ENCODE peak calls at places on chromosomes 5 and 9, in six cellular contexts. One of them, this sample, is unnamed.

GRCh38 chr5:147998704-147999103 is 65.1 kb upstream of the SPINK5 start:
- DNase-seq in NCI-H1694 treated with DMSO at 0.1 percent for 48 hours: no peak
- DNase-seq in Calu3: no peak
- DNase-seq in Right ventricle myocardium superior: no peak
- DNase-seq in cardiac fibroblast: no peak
- DNase-seq in lower leg skin: no peak
- DNase-seq in this sample: no peak

GRCh38 chr5:57828221-57828620 is 345.6 kb upstream of the ACTBL2 start:
- DNase-seq in Calu3: no peak
- DNase-seq in cardiac fibroblast: peak
- DNase-seq in lower leg skin: no peak
- DNase-seq in Right ventricle myocardium superior: no peak
- DNase-seq in NCI-H1694 treated with DMSO at 0.1 percent for 48 hours: no peak
- DNase-seq in this sample: no peak

GRCh38 chr5:126348855-126349635 is 74.2 kb upstream of the GRAMD2B start:
- DNase-seq in NCI-H1694 treated with DMSO at 0.1 percent for 48 hours: no peak
- DNase-seq in lower leg skin: no peak
- DNase-seq in Right ventricle myocardium superior: no peak
- DNase-seq in Calu3: no peak
- DNase-seq in cardiac fibroblast: no peak
- DNase-seq in this sample: no peak

GRCh38 chr5:149265559-149265958 is 6.1 kb upstream of the AFAP1L1 start:
- DNase-seq in Right ventricle myocardium superior: no peak
- DNase-seq in cardiac fibroblast: peak
- DNase-seq in lower leg skin: no peak
- DNase-seq in Calu3: peak
- DNase-seq in NCI-H1694 treated with DMSO at 0.1 percent for 48 hours: peak
- DNase-seq in this sample: no peak

GRCh38 chr9:127397722-127398647 is 1.0 kb downstream of the SLC2A8 start:
- DNase-seq in cardiac fibroblast: peak
- DNase-seq in Right ventricle myocardium superior: peak
- DNase-seq in lower leg skin: peak
- DNase-seq in Calu3: peak
- DNase-seq in NCI-H1694 treated with DMSO at 0.1 percent for 48 hours: peak
- DNase-seq in this sample: no peak

GRCh38 chr5:98510111-98510510 is 263.4 kb upstream of the RGMB start:
- DNase-seq in Calu3: no peak
- DNase-seq in lower leg skin: no peak
- DNase-seq in cardiac fibroblast: peak
- DNase-seq in NCI-H1694 treated with DMSO at 0.1 percent for 48 hours: no peak
- DNase-seq in Right ventricle myocardium superior: no peak
- DNase-seq in this sample: no peak

GRCh38 chr5:82164957-82165698 is 113.0 kb downstream of the RPS23 start:
- DNase-seq in NCI-H1694 treated with DMSO at 0.1 percent for 48 hours: peak
- DNase-seq in Calu3: peak
- DNase-seq in Right ventricle myocardium superior: no peak
- DNase-seq in cardiac fibroblast: peak
- DNase-seq in lower leg skin: no peak
- DNase-seq in this sample: no peak

GRCh38 chr9:81490605-81491331 is 198.6 kb downstream of the TLE1 start:
- DNase-seq in lower leg skin: no peak
- DNase-seq in Right ventricle myocardium superior: no peak
- DNase-seq in Calu3: no peak
- DNase-seq in cardiac fibroblast: peak
- DNase-seq in NCI-H1694 treated with DMSO at 0.1 percent for 48 hours: no peak
- DNase-seq in this sample: no peak

GRCh38 chr9:134188421-134189166 is 24.2 kb upstream of the RNU6ATAC start:
- DNase-seq in cardiac fibroblast: no peak
- DNase-seq in Right ventricle myocardium superior: peak
- DNase-seq in NCI-H1694 treated with DMSO at 0.1 percent for 48 hours: no peak
- DNase-seq in Calu3: no peak
- DNase-seq in lower leg skin: peak
- DNase-seq in this sample: peak

GRCh38 chr5:2740051-2740848 is 11.2 kb downstream of the IRX2 start:
- DNase-seq in NCI-H1694 treated with DMSO at 0.1 percent for 48 hours: no peak
- DNase-seq in cardiac fibroblast: no peak
- DNase-seq in Right ventricle myocardium superior: no peak
- DNase-seq in Calu3: no peak
- DNase-seq in lower leg skin: peak
- DNase-seq in this sample: no peak

GRCh38 chr9:32413424-32413823 is 29.0 kb downstream of the ACO1 start:
- DNase-seq in NCI-H1694 treated with DMSO at 0.1 percent for 48 hours: no peak
- DNase-seq in Right ventricle myocardium superior: no peak
- DNase-seq in lower leg skin: no peak
- DNase-seq in Calu3: no peak
- DNase-seq in cardiac fibroblast: peak
- DNase-seq in this sample: no peak

GRCh38 chr9:3768286-3768685 is 242.5 kb upstream of the RFX3 start:
- DNase-seq in Right ventricle myocardium superior: no peak
- DNase-seq in Calu3: no peak
- DNase-seq in NCI-H1694 treated with DMSO at 0.1 percent for 48 hours: no peak
- DNase-seq in lower leg skin: no peak
- DNase-seq in cardiac fibroblast: peak
- DNase-seq in this sample: no peak

GRCh38 chr9:25677301-25678146 is 720 bp downstream of the TUSC1 start:
- DNase-seq in Calu3: peak
- DNase-seq in cardiac fibroblast: peak
- DNase-seq in NCI-H1694 treated with DMSO at 0.1 percent for 48 hours: peak
- DNase-seq in lower leg skin: peak
- DNase-seq in Right ventricle myocardium superior: peak
- DNase-seq in this sample: peak

GRCh38 chr5:27592231-27592630 is 553.8 kb upstream of the CDH9 start:
- DNase-seq in cardiac fibroblast: peak
- DNase-seq in Right ventricle myocardium superior: no peak
- DNase-seq in Calu3: no peak
- DNase-seq in NCI-H1694 treated with DMSO at 0.1 percent for 48 hours: no peak
- DNase-seq in lower leg skin: no peak
- DNase-seq in this sample: no peak

GRCh38 chr9:89574309-89574708 is 30.5 kb upstream of the GADD45G start:
- DNase-seq in NCI-H1694 treated with DMSO at 0.1 percent for 48 hours: no peak
- DNase-seq in lower leg skin: no peak
- DNase-seq in cardiac fibroblast: no peak
- DNase-seq in Calu3: no peak
- DNase-seq in Right ventricle myocardium superior: no peak
- DNase-seq in this sample: no peak

GRCh38 chr9:107340920-107341632 is 58.0 kb downstream of the RAD23B start:
- DNase-seq in NCI-H1694 treated with DMSO at 0.1 percent for 48 hours: peak
- DNase-seq in cardiac fibroblast: peak
- DNase-seq in lower leg skin: peak
- DNase-seq in Calu3: peak
- DNase-seq in Right ventricle myocardium superior: peak
- DNase-seq in this sample: peak

GRCh38 chr5:119862654-119863053 is 233.3 kb downstream of the FAM170A start:
- DNase-seq in Right ventricle myocardium superior: no peak
- DNase-seq in cardiac fibroblast: no peak
- DNase-seq in lower leg skin: no peak
- DNase-seq in NCI-H1694 treated with DMSO at 0.1 percent for 48 hours: no peak
- DNase-seq in Calu3: no peak
- DNase-seq in this sample: no peak

GRCh38 chr9:115614326-115614725 is 496.4 kb upstream of the TNC start:
- DNase-seq in lower leg skin: no peak
- DNase-seq in Calu3: no peak
- DNase-seq in Right ventricle myocardium superior: no peak
- DNase-seq in cardiac fibroblast: no peak
- DNase-seq in NCI-H1694 treated with DMSO at 0.1 percent for 48 hours: no peak
- DNase-seq in this sample: no peak

GRCh38 chr9:105151686-105151995 is 92.8 kb upstream of the SLC44A1 start:
- DNase-seq in lower leg skin: no peak
- DNase-seq in Right ventricle myocardium superior: no peak
- DNase-seq in cardiac fibroblast: no peak
- DNase-seq in NCI-H1694 treated with DMSO at 0.1 percent for 48 hours: no peak
- DNase-seq in Calu3: no peak
- DNase-seq in this sample: no peak

GRCh38 chr9:20854444-20854843 is 170.4 kb downstream of the FOCAD start:
- DNase-seq in lower leg skin: no peak
- DNase-seq in Right ventricle myocardium superior: no peak
- DNase-seq in Calu3: no peak
- DNase-seq in cardiac fibroblast: peak
- DNase-seq in NCI-H1694 treated with DMSO at 0.1 percent for 48 hours: no peak
- DNase-seq in this sample: no peak

GRCh38 chr9:113988385-113988784 is 89.7 kb downstream of the AMBP start:
- DNase-seq in NCI-H1694 treated with DMSO at 0.1 percent for 48 hours: no peak
- DNase-seq in Right ventricle myocardium superior: no peak
- DNase-seq in cardiac fibroblast: no peak
- DNase-seq in Calu3: no peak
- DNase-seq in lower leg skin: no peak
- DNase-seq in this sample: no peak

GRCh38 chr9:25442517-25442916 is 235.7 kb downstream of the TUSC1 start:
- DNase-seq in cardiac fibroblast: no peak
- DNase-seq in Calu3: no peak
- DNase-seq in NCI-H1694 treated with DMSO at 0.1 percent for 48 hours: no peak
- DNase-seq in Right ventricle myocardium superior: no peak
- DNase-seq in lower leg skin: no peak
- DNase-seq in this sample: no peak

GRCh38 chr5:120655828-120656435 is 191.8 kb downstream of the PRR16 start:
- DNase-seq in NCI-H1694 treated with DMSO at 0.1 percent for 48 hours: peak
- DNase-seq in cardiac fibroblast: peak
- DNase-seq in Calu3: peak
- DNase-seq in lower leg skin: no peak
- DNase-seq in Right ventricle myocardium superior: no peak
- DNase-seq in this sample: peak

GRCh38 chr5:10289353-10289752 is 18.3 kb downstream of the CMBL start:
- DNase-seq in Right ventricle myocardium superior: peak
- DNase-seq in cardiac fibroblast: no peak
- DNase-seq in lower leg skin: no peak
- DNase-seq in Calu3: no peak
- DNase-seq in NCI-H1694 treated with DMSO at 0.1 percent for 48 hours: peak
- DNase-seq in this sample: peak

GRCh38 chr5:145166173-145166572 is 669.0 kb downstream of the PRELID2 start:
- DNase-seq in cardiac fibroblast: no peak
- DNase-seq in Calu3: no peak
- DNase-seq in lower leg skin: no peak
- DNase-seq in NCI-H1694 treated with DMSO at 0.1 percent for 48 hours: no peak
- DNase-seq in Right ventricle myocardium superior: no peak
- DNase-seq in this sample: no peak

GRCh38 chr9:125405938-125406811 is 144.5 kb downstream of the GAPVD1 start:
- DNase-seq in Calu3: peak
- DNase-seq in Right ventricle myocardium superior: no peak
- DNase-seq in lower leg skin: no peak
- DNase-seq in NCI-H1694 treated with DMSO at 0.1 percent for 48 hours: no peak
- DNase-seq in cardiac fibroblast: peak
- DNase-seq in this sample: no peak

GRCh38 chr9:97425992-97426336 is 14.1 kb downstream of the TDRD7 start:
- DNase-seq in cardiac fibroblast: peak
- DNase-seq in NCI-H1694 treated with DMSO at 0.1 percent for 48 hours: no peak
- DNase-seq in lower leg skin: no peak
- DNase-seq in Right ventricle myocardium superior: no peak
- DNase-seq in Calu3: no peak
- DNase-seq in this sample: no peak

GRCh38 chr5:99037668-99038067 is 108.9 kb upstream of the CHD1 start:
- DNase-seq in Calu3: peak
- DNase-seq in lower leg skin: no peak
- DNase-seq in cardiac fibroblast: no peak
- DNase-seq in NCI-H1694 treated with DMSO at 0.1 percent for 48 hours: no peak
- DNase-seq in Right ventricle myocardium superior: no peak
- DNase-seq in this sample: no peak

GRCh38 chr9:20314981-20315380 is 307.3 kb downstream of the MLLT3 start:
- DNase-seq in lower leg skin: no peak
- DNase-seq in NCI-H1694 treated with DMSO at 0.1 percent for 48 hours: no peak
- DNase-seq in Calu3: no peak
- DNase-seq in cardiac fibroblast: no peak
- DNase-seq in Right ventricle myocardium superior: no peak
- DNase-seq in this sample: no peak

GRCh38 chr9:138065287-138065686 is 187.7 kb downstream of the CACNA1B start:
- DNase-seq in lower leg skin: peak
- DNase-seq in NCI-H1694 treated with DMSO at 0.1 percent for 48 hours: no peak
- DNase-seq in cardiac fibroblast: no peak
- DNase-seq in Right ventricle myocardium superior: no peak
- DNase-seq in Calu3: no peak
- DNase-seq in this sample: no peak

GRCh38 chr9:89387970-89388867 is 69.9 kb downstream of the SECISBP2 start:
- DNase-seq in NCI-H1694 treated with DMSO at 0.1 percent for 48 hours: no peak
- DNase-seq in Calu3: no peak
- DNase-seq in lower leg skin: peak
- DNase-seq in Right ventricle myocardium superior: peak
- DNase-seq in cardiac fibroblast: peak
- DNase-seq in this sample: peak

GRCh38 chr5:6804766-6805165 is 91.5 kb downstream of the TENT4A start:
- DNase-seq in NCI-H1694 treated with DMSO at 0.1 percent for 48 hours: no peak
- DNase-seq in Right ventricle myocardium superior: no peak
- DNase-seq in lower leg skin: no peak
- DNase-seq in Calu3: no peak
- DNase-seq in cardiac fibroblast: peak
- DNase-seq in this sample: no peak

This sample was measured in right lobe of liver.